ENCODE peak calls at places on chromosomes 5 and 9, in four cellular contexts. L is HCT116; J is upper lobe of right lung; T is CD8-positive, alpha-beta memory T cell. Y is an unnamed sample.

GRCh38 chr5:36279054-36279698 is 22.5 kb downstream of the RANBP3L start:
- DNase-seq in L (no peak), J (no peak), T (no peak), Y (no peak)

GRCh38 chr5:72623936-72624335 is 116.7 kb upstream of the ZNF366 start:
- DNase-seq in L (no peak), J (no peak), T (no peak), Y (no peak)

GRCh38 chr5:42948961-42949347 is 91.2 kb downstream of the ANXA2R start:
- DNase-seq in L (no peak), J (no peak), T (no peak), Y (no peak)

GRCh38 chr5:127612441-127613141 is 36.3 kb upstream of the CTXN3 start:
- DNase-seq in L (no peak), J (no peak), T (no peak), Y (no peak)

GRCh38 chr9:98538203-98538602 is 170.5 kb downstream of the GABBR2 start:
- DNase-seq in L (no peak), J (no peak), T (no peak), Y (no peak)

GRCh38 chr5:149452007-149452664 is 73.0 kb upstream of the IL17B start:
- DNase-seq in L (no peak), J (peak; percentile 76), T (no peak), Y (no peak)

GRCh38 chr9:117772960-117773359 is 68.8 kb downstream of the TLR4 start:
- DNase-seq in L (no peak), J (no peak), T (no peak), Y (no peak)

GRCh38 chr9:1173211-1173610 is 123.1 kb downstream of the DMRT2 start:
- DNase-seq in L (no peak), J (peak; percentile 30), T (no peak), Y (no peak)

GRCh38 chr9:129124507-129125069 is 13.4 kb downstream of the PTPA start:
- DNase-seq in L (no peak), J (no peak), T (no peak), Y (no peak)

GRCh38 chr5:14157494-14157782 is 14.3 kb downstream of the TRIO start:
- DNase-seq in L (no peak), J (no peak), T (no peak), Y (no peak)

GRCh38 chr9:124214596-124215550 is 42.9 kb upstream of the NEK6 start:
- DNase-seq in L (no peak), J (peak; percentile 30), T (no peak), Y (no peak)

GRCh38 chr9:131254107-131254491 is 22.2 kb downstream of the FAM78A start:
- DNase-seq in L (no peak), J (no peak), T (peak; percentile 44), Y (no peak)

GRCh38 chr5:135266301-135266630 is 132.8 kb downstream of the MACROH2A1 start:
- DNase-seq in L (no peak), J (no peak), T (no peak), Y (no peak)

GRCh38 chr9:98983295-98984268 is 39.9 kb downstream of the COL15A1 start:
- DNase-seq in L (no peak), J (no peak), T (no peak), Y (no peak)

GRCh38 chr9:14957054-14957453 is 46.8 kb upstream of the FREM1 start:
- DNase-seq in L (no peak), J (no peak), T (no peak), Y (no peak)

GRCh38 chr5:128535225-128535624 is 2.8 kb downstream of the FBN2 start:
- DNase-seq in L (no peak), J (no peak), T (no peak), Y (no peak)

GRCh38 chr5:78320461-78320860 is 26.0 kb upstream of the AP3B1 start:
- DNase-seq in L (peak; percentile 19), J (no peak), T (no peak), Y (no peak)

GRCh38 chr9:121499427-121500164 is at the start of gene GGTA1:
- DNase-seq in L (no peak), J (peak; percentile 86), T (no peak), Y (no peak)

GRCh38 chr5:8316608-8317007 is 447.7 kb downstream of the MTRR start:
- DNase-seq in L (no peak), J (no peak), T (no peak), Y (no peak)

GRCh38 chr5:130496215-130496614 is 592.0 kb downstream of the CHSY3 start:
- DNase-seq in L (no peak), J (no peak), T (no peak), Y (no peak)

GRCh38 chr9:129547869-129548570 is 72.9 kb downstream of the C9orf50 start:
- DNase-seq in L (no peak), J (no peak), T (no peak), Y (no peak)

GRCh38 chr9:33139421-33140228 is 27.5 kb downstream of the B4GALT1 start:
- DNase-seq in L (no peak), J (no peak), T (no peak), Y (no peak)

GRCh38 chr5:131254741-131255140 is 9.1 kb upstream of the CDC42SE2 start:
- DNase-seq in L (no peak), J (no peak), T (no peak), Y (no peak)

GRCh38 chr5:133240425-133241091 is 188.7 kb downstream of the HSPA4 start:
- DNase-seq in L (peak; percentile 90), J (no peak), T (no peak), Y (no peak)

GRCh38 chr9:93266521-93267001 is 82.6 kb downstream of the WNK2 start:
- DNase-seq in L (no peak), J (no peak), T (no peak), Y (no peak)

GRCh38 chr9:120900821-120901220 is 23.8 kb upstream of the PHF19 start:
- DNase-seq in L (no peak), J (no peak), T (no peak), Y (no peak)

GRCh38 chr5:40356248-40356647 is 323.5 kb upstream of the PTGER4 start:
- DNase-seq in L (no peak), J (no peak), T (no peak), Y (no peak)

GRCh38 chr5:10977011-10977410 is 216.0 kb upstream of the DAP start:
- DNase-seq in L (no peak), J (no peak), T (no peak), Y (no peak)

GRCh38 chr9:113543286-113544000 is 79.9 kb downstream of the RGS3 start:
- DNase-seq in L (no peak), J (no peak), T (no peak), Y (no peak)

GRCh38 chr5:21823076-21823574 is 1030.0 kb downstream of the CDH12 start:
- DNase-seq in L (no peak), J (no peak), T (no peak), Y (no peak)
- H3K4me3 ChIP-seq in L (no peak overlapping the region), J (no peak overlapping the region), T (no peak overlapping the region), Y (no peak overlapping the region)

GRCh38 chr9:134691695-134692572 is 50.3 kb downstream of the COL5A1 start:
- DNase-seq in L (no peak), J (no peak), T (no peak), Y (no peak)
- H3K27ac ChIP-seq in L (no peak overlapping the region), J (no peak overlapping the region), T (no peak overlapping the region), Y (no peak overlapping the region)

GRCh38 chr9:138069731-138070456 is 192.3 kb downstream of the CACNA1B start:
- DNase-seq in L (no peak), J (peak; percentile 38), T (no peak), Y (no peak)
- H3K9me3 ChIP-seq in L (no peaks in the 10 kb centered on the region), J (no peaks in the 10 kb centered on the region), T (no peaks in the 10 kb centered on the region), Y (no peaks in the 10 kb centered on the region)

DNA sequence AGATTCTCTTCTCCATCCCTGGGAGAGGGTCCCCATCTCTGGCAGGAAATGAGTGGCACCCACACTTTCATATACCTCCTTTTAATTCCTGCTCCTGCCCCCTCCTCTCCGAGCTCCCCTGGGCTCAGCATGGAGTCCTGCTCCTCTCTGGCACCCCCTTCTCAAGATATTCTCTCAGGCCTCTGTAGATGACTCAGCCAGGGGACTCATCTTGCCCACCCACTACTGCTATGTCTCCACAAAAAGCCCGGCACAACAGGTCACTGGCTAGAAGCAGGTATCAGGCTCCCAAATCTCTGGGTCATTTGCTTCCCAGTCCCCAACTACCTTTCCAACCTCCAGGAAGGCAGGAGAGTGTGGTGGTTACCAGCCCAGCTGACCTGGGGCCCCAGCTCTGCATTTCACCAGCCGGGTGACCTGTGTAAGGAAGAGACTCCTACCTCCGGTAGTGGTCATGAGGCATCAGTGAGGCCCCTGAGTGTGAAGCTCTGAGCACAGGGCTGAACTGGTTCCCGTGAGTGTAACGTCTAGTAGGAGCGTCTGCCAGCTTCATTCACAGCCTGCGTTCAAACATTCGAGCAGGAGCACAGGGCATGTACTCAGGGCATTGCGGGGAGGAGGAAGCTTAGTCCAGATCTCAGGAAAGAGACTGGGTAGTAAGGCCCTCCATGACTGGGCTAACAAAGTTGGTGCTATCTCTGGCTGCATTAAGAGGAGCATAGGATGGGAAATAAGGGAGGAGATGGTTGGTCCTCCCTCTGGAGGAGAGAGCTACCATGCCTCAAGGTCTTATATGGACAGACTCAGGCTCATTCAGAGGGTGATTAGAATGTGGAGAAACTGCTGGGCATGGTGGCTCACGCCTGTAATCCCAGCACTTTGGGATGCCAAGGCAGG is 63.7 kb downstream of the LMX1B start:
- DNase-seq in L (no peak), J (no peak), T (no peak), Y (no peak)
- H3K4me3 ChIP-seq in L (no peak overlapping the region), J (no peak overlapping the region), T (no peak overlapping the region), Y (no peak overlapping the region)

GRCh38 chr5:151692312-151692711 is 5.6 kb upstream of the SPARC start:
- DNase-seq in L (no peak), J (no peak), T (no peak), Y (no peak)

GRCh38 chr5:151696470-151697061 is 9.9 kb upstream of the SPARC start:
- DNase-seq in L (no peak), J (no peak), T (no peak), Y (no peak)

GRCh38 chr5:151694035-151694485 is 7.3 kb upstream of the SPARC start:
- DNase-seq in L (no peak), J (no peak), T (no peak), Y (no peak)

GRCh38 chr5:151697452-151697851 is 10.7 kb upstream of the SPARC start:
- DNase-seq in L (no peak), J (no peak), T (no peak), Y (no peak)

DNA sequence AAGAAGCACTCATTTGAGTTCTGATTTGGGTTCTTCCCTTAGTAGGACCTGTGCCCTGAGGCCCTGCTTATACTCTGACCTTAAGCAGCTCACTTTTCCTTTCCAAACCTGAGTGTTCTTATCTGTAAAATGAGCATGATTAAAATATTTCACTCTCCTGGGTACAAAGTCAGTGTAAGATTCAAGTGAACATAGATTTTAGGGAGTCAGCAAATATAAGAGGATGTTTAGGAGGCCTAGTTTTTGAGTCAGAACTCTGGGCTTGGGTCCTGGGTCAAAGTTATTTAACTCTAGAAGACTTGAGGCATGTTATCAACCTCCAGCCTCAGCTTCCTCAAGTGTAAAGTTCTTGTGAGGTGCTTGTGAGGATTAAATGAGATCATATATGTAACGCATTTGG is 8.7 kb upstream of the SPARC start:
- DNase-seq in L (no peak), J (no peak), T (no peak), Y (no peak)
- H3K27ac ChIP-seq in L (no peak overlapping the region), J (peak overlapping the region; percentile 69), T (no peak overlapping the region), Y (no peak overlapping the region)

GRCh38 chr5:141330299-141331080 is at the start of gene PCDHGA1:
- DNase-seq in L (no peak), J (no peak), T (peak; percentile 51), Y (no peak)
- H3K9me3 ChIP-seq in L (no peaks in the 10 kb centered on the region), J (no peaks in the 10 kb centered on the region), T (no peaks in the 10 kb centered on the region), Y (no peaks in the 10 kb centered on the region)

Y was measured in iPS DF 6.9.